ENCODE peak calls at places on chromosome 18, in four cellular contexts. D is Right ventricle myocardium superior; T is AG09309; Z is activated gamma-delta T cell treated with anti-CD3 and anti-CD28 coated beads, Interleukin-2, amount 50 U/mL, for 16 hours. L is an unnamed sample.
A peak's percentile ranks its signal among the peaks of the same experiment; 100 is the strongest.

GRCh38 chr18:46373787-46374186 is 269.6 kb downstream of the HAUS1 start:
- DNase-seq in D (no peak), T (no peak), Z (no peak), L (no peak)

GRCh38 chr18:45068563-45069191 is 388.0 kb downstream of the SETBP1 start:
- DNase-seq in Z (no peak), D (no peak), T (no peak), L (no peak)

GRCh38 chr18:63249781-63250180 is 69.8 kb downstream of the BCL2 start:
- DNase-seq in D (no peak), Z (no peak), T (no peak), L (peak; percentile 67)

GRCh38 chr18:55405655-55406373 is 182.2 kb downstream of the TCF4 start:
- DNase-seq in Z (no peak), D (peak; percentile 90), T (peak; percentile 88), L (no peak)

GRCh38 chr18:62637807-62638687 is 77.3 kb upstream of the PHLPP1 start:
- DNase-seq in D (no peak), T (no peak), Z (peak; percentile 14), L (no peak)

GRCh38 chr18:78683191-78684010 is 296.2 kb upstream of the SALL3 start:
- DNase-seq in Z (no peak), T (no peak), D (no peak), L (no peak)

GRCh38 chr18:43596106-43596712 is 318.9 kb upstream of the SYT4 start:
- DNase-seq in T (no peak), Z (no peak), D (no peak), L (no peak)

GRCh38 chr18:73549236-73549635 is 598.4 kb downstream of the FBXO15 start:
- DNase-seq in T (no peak), D (no peak), Z (no peak), L (no peak)

GRCh38 chr18:12821408-12821807 is 62.6 kb downstream of the PTPN2 start:
- DNase-seq in Z (no peak), D (no peak), T (no peak), L (no peak)

GRCh38 chr18:47184419-47185050 is 8.4 kb upstream of the IER3IP1 start:
- DNase-seq in T (peak; percentile 41), D (no peak), Z (no peak), L (no peak)

L was measured in natural killer cell treated with Interleukin-12 subunit alpha and Interleukin-12 subunit beta and Interleukin-15 and Interleukin-18, amount 100 ng/mL, for 72 hours.